ENCODE peak calls at places on chromosomes 4 and X, in six cellular contexts. C is Calu3, R is iPS-NIHi11, W is GM06990, T is heart right ventricle, A is colonic mucosa. Y is an unnamed sample.
A peak's percentile ranks its signal among the peaks of the same experiment; 100 is the strongest.

GRCh38 chrX:154738013-154738738 is 12.7 kb downstream of the GAB3 start:
- DNase-seq in C (peak; percentile 15), R (no peak), W (no peak), T (peak; percentile 59), A (no peak), Y (peak; percentile 72)

GRCh38 chr4:106502106-106502699 is 133.6 kb upstream of the GIMD1 start:
- DNase-seq in C (peak; percentile 61), R (peak; percentile 62), W (no peak), T (peak; percentile 42), A (peak; percentile 35), Y (peak; percentile 6)

GRCh38 chr4:165355900-165356300 is 22.9 kb upstream of the CPE start:
- DNase-seq in C (peak; percentile 27), R (peak; percentile 66), W (no peak), T (peak; percentile 8), A (no peak), Y (peak; percentile 56)

GRCh38 chr4:151797131-151797530 is 36.3 kb upstream of the GATB start:
- DNase-seq in C (no peak), R (no peak), W (no peak), T (no peak), A (peak; percentile 48), Y (no peak)

GRCh38 chr4:53541577-53542206 is 49.6 kb downstream of the LNX1 start:
- DNase-seq in C (no peak), R (no peak), W (no peak), T (no peak), A (no peak), Y (no peak)

GRCh38 chrX:45619290-45619689 is 418.6 kb upstream of the DIPK2B start:
- DNase-seq in C (no peak), R (no peak), W (no peak), T (no peak), A (no peak), Y (peak; percentile 25)

GRCh38 chr4:123399638-123400358 is 3.2 kb downstream of the SPRY1 start:
- DNase-seq in C (no peak), R (no peak), W (no peak), T (peak; percentile 21), A (no peak), Y (peak; percentile 41)

GRCh38 chr4:78659264-78659663 is 107.7 kb downstream of the ANXA3 start:
- DNase-seq in C (no peak), R (no peak), W (no peak), T (peak; percentile 18), A (no peak), Y (no peak)

GRCh38 chrX:42602566-42602965 is 175.4 kb downstream of the PPP1R2C start:
- DNase-seq in C (no peak), R (no peak), W (no peak), T (no peak), A (no peak), Y (no peak)

GRCh38 chrX:105260291-105261043 is 40.0 kb upstream of the TEX13A start:
- DNase-seq in C (no peak), R (no peak), W (no peak), T (peak; percentile 3), A (no peak), Y (no peak)

GRCh38 chr4:47122592-47123291 is 91.4 kb downstream of the GABRB1 start:
- DNase-seq in C (peak; percentile 59), R (peak; percentile 76), W (peak; percentile 21), T (peak; percentile 48), A (peak; percentile 68), Y (peak; percentile 84)

Y was measured in NB4.